ENCODE peak calls at places on chromosomes 2 and 18, in ten cellular contexts. R is fibroblast of mammary gland, J is NCI-H774, B is left cardiac atrium, L is posterior cingulate gyrus, Q is nephron progenitor cell, W is NCI-H345, N is NCI-H2029, U is lung microvascular endothelial cell, M is cerebellar cortex. I is an unnamed sample.

GRCh38 chr18:30970201-30970816 is 72.2 kb downstream of the DSC3 start:
- DNase-seq in R (peak), J (no peak), B (no peak), L (no peak), Q (no peak), W (peak), N (no peak), U (peak), M (peak), I (no peak)

GRCh38 chr2:161486111-161486510 is 70.0 kb downstream of the TBR1 start:
- DNase-seq in R (no peak), J (no peak), B (no peak), L (no peak), Q (no peak), W (no peak), N (no peak), U (no peak), M (no peak), I (no peak)

GRCh38 chr18:54147439-54147838 is 77.0 kb downstream of the MBD2 start:
- DNase-seq in R (no peak), J (no peak), B (no peak), L (no peak), Q (no peak), W (no peak), N (no peak), U (no peak), M (no peak), I (no peak)

GRCh38 chr2:226971770-226972169 is 135.9 kb downstream of the RHBDD1 start:
- DNase-seq in R (no peak), J (no peak), B (no peak), L (no peak), Q (no peak), W (no peak), N (no peak), U (no peak), M (no peak), I (no peak)

GRCh38 chr2:65299246-65299645 is 71.6 kb downstream of the ACTR2 start:
- DNase-seq in R (peak), J (no peak), B (no peak), L (no peak), Q (no peak), W (no peak), N (no peak), U (no peak), M (no peak), I (no peak)

GRCh38 chr2:122703676-122704075 is 948.2 kb downstream of the TSN start:
- DNase-seq in R (no peak), J (no peak), B (no peak), L (no peak), Q (no peak), W (no peak), N (no peak), U (no peak), M (no peak), I (no peak)

GRCh38 chr2:109646961-109647360 is 32.8 kb downstream of the SOWAHC start:
- DNase-seq in R (no peak), J (no peak), B (no peak), L (no peak), Q (no peak), W (no peak), N (no peak), U (no peak), M (no peak), I (no peak)

GRCh38 chr2:215137741-215138340 is 585 bp downstream of the ABCA12 start:
- DNase-seq in R (peak), J (no peak), B (no peak), L (no peak), Q (no peak), W (no peak), N (no peak), U (peak), M (no peak), I (no peak)

GRCh38 chr2:31978998-31979397 is 31.8 kb downstream of the MEMO1 start:
- DNase-seq in R (no peak), J (no peak), B (no peak), L (no peak), Q (no peak), W (no peak), N (no peak), U (no peak), M (no peak), I (no peak)

GRCh38 chr2:239947361-239948045 is 77.6 kb downstream of the NDUFA10 start:
- DNase-seq in R (no peak), J (no peak), B (peak), L (peak), Q (peak), W (no peak), N (no peak), U (no peak), M (peak), I (peak)

GRCh38 chr2:96875498-96876035 is 5.7 kb upstream of the SEMA4C start:
- DNase-seq in R (no peak), J (no peak), B (no peak), L (peak), Q (no peak), W (no peak), N (no peak), U (no peak), M (no peak), I (peak)

GRCh38 chr2:240153418-240153817 is 13.0 kb upstream of the OTOS start:
- DNase-seq in R (no peak), J (no peak), B (no peak), L (no peak), Q (no peak), W (no peak), N (no peak), U (no peak), M (no peak), I (no peak)

GRCh38 chr2:86482034-86482433 is 40.9 kb downstream of the KDM3A start:
- DNase-seq in R (no peak), J (no peak), B (no peak), L (no peak), Q (no peak), W (no peak), N (no peak), U (peak), M (no peak), I (no peak)

GRCh38 chr18:25446972-25447371 is 95.0 kb upstream of the ZNF521 start:
- DNase-seq in R (no peak), J (no peak), B (no peak), L (no peak), Q (no peak), W (no peak), N (no peak), U (no peak), M (no peak), I (no peak)

GRCh38 chr18:45012286-45012685 is 331.6 kb downstream of the SETBP1 start:
- DNase-seq in R (peak), J (no peak), B (no peak), L (no peak), Q (no peak), W (no peak), N (no peak), U (no peak), M (no peak), I (no peak)

GRCh38 chr18:22057908-22058527 is 111.4 kb upstream of the GATA6 start:
- DNase-seq in R (peak), J (no peak), B (no peak), L (no peak), Q (no peak), W (no peak), N (no peak), U (no peak), M (no peak), I (no peak)

GRCh38 chr18:48949606-48950535 is 894 bp downstream of the SMAD7 start:
- DNase-seq in R (no peak), J (no peak), B (no peak), L (peak), Q (peak), W (peak), N (peak), U (peak), M (peak), I (peak)

GRCh38 chr2:149768320-149768799 is 180.8 kb upstream of the MMADHC start:
- DNase-seq in R (peak), J (peak), B (no peak), L (no peak), Q (no peak), W (peak), N (no peak), U (peak), M (peak), I (no peak)

GRCh38 chr2:8929128-8929527 is 74.4 kb downstream of the MBOAT2 start:
- DNase-seq in R (no peak), J (no peak), B (no peak), L (no peak), Q (no peak), W (no peak), N (no peak), U (no peak), M (no peak), I (no peak)

GRCh38 chr2:217501887-217502286 is 500.9 kb downstream of the TNS1 start:
- DNase-seq in R (no peak), J (no peak), B (no peak), L (no peak), Q (no peak), W (no peak), N (no peak), U (no peak), M (no peak), I (no peak)

GRCh38 chr18:70454705-70455322 is 166.0 kb downstream of the SOCS6 start:
- DNase-seq in R (peak), J (peak), B (no peak), L (no peak), Q (peak), W (peak), N (no peak), U (peak), M (peak), I (peak)